ENCODE peak calls at places on chromosomes 2 and 18, in nine cellular contexts. H is fibroblast of mammary gland, G is hippocampal formation, L is NCI-H2107, Q is glomerular endothelial cell, C is COR-L47, J is dermis microvascular lymphatic vessel endothelial cell, Z is BJ, K is NCI-H1092 treated with DMSO at 0.1 percent for 48 hours. O is an unnamed sample.

GRCh38 chr18:4751523-4751922 is 296.4 kb upstream of the DLGAP1 start:
- DNase-seq in H (no peak), G (no peak), L (no peak), Q (no peak), C (no peak), J (no peak), Z (no peak), K (no peak), O (no peak)

GRCh38 chr2:20224716-20225293 is at the start of gene SDC1:
- DNase-seq in H (peak), G (peak), L (no peak), Q (no peak), C (peak), J (peak), Z (no peak), K (no peak), O (peak)

GRCh38 chr2:44245068-44245861 is 30.0 kb upstream of the SLC3A1 start:
- DNase-seq in H (no peak), G (no peak), L (peak), Q (no peak), C (peak), J (no peak), Z (no peak), K (no peak), O (no peak)

GRCh38 chr18:2982452-2983172 is 30.3 kb downstream of the LPIN2 start:
- DNase-seq in H (no peak), G (no peak), L (no peak), Q (no peak), C (no peak), J (no peak), Z (no peak), K (no peak), O (no peak)

GRCh38 chr18:11733031-11733430 is 44.0 kb downstream of the GNAL start:
- DNase-seq in H (peak), G (peak), L (peak), Q (no peak), C (peak), J (peak), Z (no peak), K (peak), O (peak)

GRCh38 chr2:37670378-37671012 is 947 bp downstream of the CDC42EP3 start:
- DNase-seq in H (no peak), G (no peak), L (no peak), Q (no peak), C (no peak), J (peak), Z (no peak), K (no peak), O (no peak)

GRCh38 chr2:120934221-120934639 is 198.6 kb downstream of the GLI2 start:
- DNase-seq in H (no peak), G (no peak), L (no peak), Q (no peak), C (no peak), J (no peak), Z (no peak), K (no peak), O (no peak)

GRCh38 chr2:47777268-47777972 is 5.5 kb upstream of the MSH6 start:
- DNase-seq in H (no peak), G (no peak), L (no peak), Q (no peak), C (no peak), J (no peak), Z (no peak), K (no peak), O (no peak)

GRCh38 chr2:149857344-149857743 is 269.8 kb upstream of the MMADHC start:
- DNase-seq in H (peak), G (no peak), L (no peak), Q (no peak), C (no peak), J (peak), Z (peak), K (no peak), O (peak)

GRCh38 chr2:168403736-168404135 is 52.3 kb upstream of the CERS6 start:
- DNase-seq in H (no peak), G (no peak), L (no peak), Q (no peak), C (no peak), J (no peak), Z (no peak), K (no peak), O (no peak)

GRCh38 chr2:162017233-162017632 is 56.8 kb downstream of the DPP4 start:
- DNase-seq in H (no peak), G (no peak), L (no peak), Q (no peak), C (no peak), J (no peak), Z (no peak), K (no peak), O (no peak)

GRCh38 chr18:77100751-77101355 is 31.7 kb downstream of the MBP start:
- DNase-seq in H (peak), G (no peak), L (no peak), Q (no peak), C (no peak), J (no peak), Z (no peak), K (no peak), O (peak)

GRCh38 chr2:180291060-180291459 is 284.0 kb upstream of the CWC22 start:
- DNase-seq in H (peak), G (no peak), L (no peak), Q (no peak), C (no peak), J (no peak), Z (no peak), K (no peak), O (no peak)

GRCh38 chr2:25743132-25743830 is 69.9 kb upstream of the DTNB start:
- DNase-seq in H (no peak), G (no peak), L (no peak), Q (no peak), C (no peak), J (no peak), Z (no peak), K (no peak), O (no peak)

GRCh38 chr18:60020107-60020925 is 120.5 kb downstream of the PMAIP1 start:
- DNase-seq in H (peak), G (no peak), L (no peak), Q (no peak), C (no peak), J (no peak), Z (peak), K (no peak), O (no peak)

GRCh38 chr2:14422426-14422825 is 210.1 kb upstream of the LRATD1 start:
- DNase-seq in H (no peak), G (no peak), L (no peak), Q (no peak), C (no peak), J (no peak), Z (no peak), K (no peak), O (no peak)

GRCh38 chr2:242065456-242065855 is 195.9 kb downstream of the RTP5 start:
- DNase-seq in H (no peak), G (no peak), L (no peak), Q (no peak), C (no peak), J (no peak), Z (no peak), K (no peak), O (no peak)

GRCh38 chr18:3119401-3120323 is 100.1 kb downstream of the MYOM1 start:
- DNase-seq in H (peak), G (no peak), L (no peak), Q (no peak), C (no peak), J (no peak), Z (no peak), K (no peak), O (no peak)

GRCh38 chr2:131572175-131572574 is 44.5 kb downstream of the CCDC74A start:
- DNase-seq in H (peak), G (no peak), L (no peak), Q (no peak), C (no peak), J (no peak), Z (no peak), K (no peak), O (no peak)

GRCh38 chr2:225002039-225002655 is 40.1 kb downstream of the DOCK10 start:
- DNase-seq in H (peak), G (peak), L (no peak), Q (no peak), C (peak), J (peak), Z (no peak), K (peak), O (peak)

GRCh38 chr2:62077239-62077638 is 118.7 kb upstream of the B3GNT2 start:
- DNase-seq in H (no peak), G (no peak), L (no peak), Q (no peak), C (no peak), J (no peak), Z (no peak), K (no peak), O (no peak)

GRCh38 chr2:23940976-23941605 is 828 bp downstream of the UBXN2A start:
- DNase-seq in H (peak), G (peak), L (no peak), Q (no peak), C (no peak), J (peak), Z (no peak), K (peak), O (peak)

GRCh38 chr2:168758970-168759820 is 43.2 kb upstream of the NOSTRIN start:
- DNase-seq in H (peak), G (no peak), L (peak), Q (no peak), C (peak), J (peak), Z (no peak), K (peak), O (peak)

GRCh38 chr2:215171826-215172225 is 33.4 kb upstream of the ABCA12 start:
- DNase-seq in H (no peak), G (no peak), L (no peak), Q (no peak), C (no peak), J (no peak), Z (no peak), K (no peak), O (no peak)

GRCh38 chr2:41954304-41955291 is 93.2 kb upstream of the PKDCC start:
- DNase-seq in H (no peak), G (no peak), L (no peak), Q (no peak), C (no peak), J (no peak), Z (no peak), K (no peak), O (peak)

O was measured in lung microvascular endothelial cell.